ENCODE peak calls at places on chromosomes 16 and 17, in four cellular contexts. One of them, this sample, is unnamed.

GRCh38 chr17:253091-253846 is 71.8 kb upstream of the DOC2B start:
- DNase-seq in tibial nerve: no peak
- DNase-seq in IMR-90: no peak
- DNase-seq in A673: no peak
- DNase-seq in this sample: no peak

GRCh38 chr17:1112875-1113274 is 66.9 kb downstream of the ABR start:
- DNase-seq in A673: peak; percentile 48
- DNase-seq in tibial nerve: no peak
- DNase-seq in IMR-90: no peak
- DNase-seq in this sample: no peak

GRCh38 chr17:69870091-69870530 is 204.9 kb upstream of the KCNJ16 start:
- DNase-seq in tibial nerve: no peak
- DNase-seq in A673: no peak
- DNase-seq in IMR-90: peak; percentile 91
- DNase-seq in this sample: peak; percentile 90

GRCh38 chr17:45131294-45131615 is 1.1 kb downstream of the PLCD3 start:
- DNase-seq in tibial nerve: no peak
- DNase-seq in IMR-90: no peak
- DNase-seq in A673: no peak
- DNase-seq in this sample: peak; percentile 57

GRCh38 chr17:57649731-57650484 is 95.2 kb downstream of the CCDC182 start:
- DNase-seq in tibial nerve: no peak
- DNase-seq in IMR-90: peak; percentile 66
- DNase-seq in A673: no peak
- DNase-seq in this sample: peak; percentile 10

GRCh38 chr16:65876624-65877023 is 489.9 kb upstream of the CDH5 start:
- DNase-seq in A673: no peak
- DNase-seq in tibial nerve: no peak
- DNase-seq in IMR-90: peak; percentile 4
- DNase-seq in this sample: no peak

GRCh38 chr17:79793924-79794304 is 3.0 kb downstream of the CBX8 start:
- DNase-seq in tibial nerve: no peak
- DNase-seq in IMR-90: no peak
- DNase-seq in A673: peak; percentile 80
- DNase-seq in this sample: no peak

GRCh38 chr17:60392845-60393702 is 1.1 kb upstream of the USP32 start:
- DNase-seq in IMR-90: peak; percentile 60
- DNase-seq in tibial nerve: no peak
- DNase-seq in A673: peak; percentile 66
- DNase-seq in this sample: peak; percentile 47

GRCh38 chr17:32486701-32487459 is at the start of gene CDK5R1:
- DNase-seq in tibial nerve: no peak
- DNase-seq in A673: peak; percentile 67
- DNase-seq in IMR-90: peak; percentile 35
- DNase-seq in this sample: no peak

GRCh38 chr17:79065105-79065670 is 9.4 kb upstream of the ENGASE start:
- DNase-seq in tibial nerve: no peak
- DNase-seq in A673: peak; percentile 63
- DNase-seq in IMR-90: peak; percentile 32
- DNase-seq in this sample: peak; percentile 27

DNA sequence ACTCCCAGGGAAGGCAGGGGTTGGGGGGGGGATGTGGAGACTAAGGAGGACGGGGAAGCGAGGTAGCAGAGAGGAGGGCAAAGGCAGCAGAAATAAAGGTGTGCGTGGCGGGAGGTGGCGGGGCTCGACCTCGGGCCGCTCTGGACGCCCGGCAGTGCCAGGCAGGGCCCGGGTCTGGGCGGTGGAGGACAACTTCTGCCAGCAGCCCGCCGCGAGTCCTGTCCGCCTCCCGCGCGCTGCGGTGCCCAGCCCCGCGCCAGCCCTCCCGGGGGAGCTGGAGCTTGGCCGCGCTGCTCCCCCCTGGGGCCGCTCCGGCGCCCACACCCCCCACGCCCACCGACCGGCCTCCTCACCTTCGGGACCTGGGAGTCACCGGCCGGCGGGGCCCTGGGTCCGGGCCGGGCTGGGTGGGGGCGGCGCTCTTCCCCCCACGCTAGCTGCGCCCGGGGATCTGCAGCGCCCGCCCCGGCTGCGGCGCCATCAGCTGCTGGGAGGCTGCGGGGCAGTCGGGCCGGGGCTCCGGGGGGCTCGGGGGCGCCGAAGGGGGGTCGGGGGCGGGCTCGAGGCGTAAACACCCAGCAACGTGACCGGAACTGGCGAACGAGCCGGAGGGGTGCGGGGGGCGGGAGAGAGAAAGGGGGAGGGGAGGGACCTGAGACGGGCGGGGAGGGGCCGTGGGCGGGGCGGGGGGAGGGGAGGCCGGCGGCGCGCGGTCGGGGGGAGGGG is at the start of gene CCDC92B:
- DNase-seq in IMR-90: no peak
- DNase-seq in A673: no peak
- DNase-seq in tibial nerve: no peak
- DNase-seq in this sample: no peak
- H3K4me3 ChIP-seq in IMR-90: no peak within 1 kb of the TSS
- H3K4me3 ChIP-seq in A673: peak within 1 kb of the TSS; percentile 15
- H3K4me3 ChIP-seq in tibial nerve: no peak within 1 kb of the TSS
- H3K4me3 ChIP-seq in this sample: no peak within 1 kb of the TSS

GRCh38 chr17:8577868-8578267 is 52.7 kb downstream of the MYH10 start:
- DNase-seq in tibial nerve: no peak
- DNase-seq in IMR-90: no peak
- DNase-seq in A673: no peak
- DNase-seq in this sample: no peak

GRCh38 chr17:8585911-8586310 is 44.6 kb downstream of the MYH10 start:
- DNase-seq in A673: no peak
- DNase-seq in IMR-90: no peak
- DNase-seq in tibial nerve: no peak
- DNase-seq in this sample: no peak

GRCh38 chr17:8583954-8584353 is 46.6 kb downstream of the MYH10 start:
- DNase-seq in IMR-90: no peak
- DNase-seq in A673: no peak
- DNase-seq in tibial nerve: no peak
- DNase-seq in this sample: no peak

GRCh38 chr17:8576895-8577294 is 53.6 kb downstream of the MYH10 start:
- DNase-seq in IMR-90: no peak
- DNase-seq in A673: no peak
- DNase-seq in tibial nerve: no peak
- DNase-seq in this sample: no peak

DNA sequence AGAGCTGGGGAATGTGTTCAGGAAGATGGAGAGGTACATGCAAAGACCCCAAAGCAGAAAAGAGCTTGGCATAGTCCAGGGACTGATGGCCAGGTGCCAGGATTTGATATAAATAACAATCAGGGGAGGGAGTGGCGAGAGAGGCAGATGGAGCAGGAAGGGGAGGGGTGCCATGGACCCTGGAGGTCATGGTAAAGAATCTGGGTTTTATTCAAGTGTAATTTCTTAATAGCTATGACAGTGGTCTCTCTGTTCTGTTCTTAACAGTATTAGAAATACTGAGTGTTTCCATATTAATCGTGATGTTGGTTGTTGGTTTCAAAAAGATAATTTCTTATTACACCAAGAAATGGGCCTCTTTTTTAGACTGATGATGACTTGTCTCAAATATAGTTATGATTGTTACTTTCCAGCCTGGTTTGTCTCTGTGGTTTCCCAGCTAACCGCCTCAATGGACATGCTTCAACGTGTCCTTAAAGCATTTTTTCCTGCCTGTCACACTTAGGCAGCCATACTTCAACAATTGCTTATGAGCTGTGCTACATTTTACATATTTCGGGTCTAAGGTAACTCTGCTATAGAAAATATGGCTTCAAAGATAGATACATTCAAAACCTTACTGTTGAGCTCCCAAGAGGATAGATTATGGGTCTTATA is 49.4 kb downstream of the MYH10 start:
- DNase-seq in IMR-90: no peak
- DNase-seq in A673: no peak
- DNase-seq in tibial nerve: no peak
- DNase-seq in this sample: peak; percentile 96
- H3K36me3 ChIP-seq in IMR-90: peaks cover 9% of the 10 kb centered on the region
- H3K36me3 ChIP-seq in A673: peaks cover 4% of the 10 kb centered on the region
- H3K36me3 ChIP-seq in tibial nerve: no peaks in the 10 kb centered on the region
- H3K36me3 ChIP-seq in this sample: peaks cover 4% of the 10 kb centered on the region

DNA sequence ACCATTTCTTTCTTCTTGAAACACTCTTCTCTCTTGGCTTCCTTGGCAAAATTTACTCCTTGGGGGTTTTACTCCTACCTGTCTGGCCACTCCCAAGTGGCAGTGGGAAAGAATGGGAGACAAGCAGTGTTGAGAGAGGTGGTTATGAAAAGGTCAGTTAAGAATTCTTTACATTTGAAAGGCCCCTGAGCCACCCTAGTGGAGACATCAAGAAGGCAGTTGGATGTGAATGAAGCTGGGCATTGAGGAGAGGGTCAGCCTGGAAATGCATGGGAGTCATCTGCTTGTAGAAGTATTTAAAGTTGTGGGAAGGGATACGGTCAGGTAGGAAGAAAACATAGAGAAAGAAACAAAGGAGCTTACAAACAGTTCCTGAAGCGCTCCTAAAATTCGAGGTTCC is 42.3 kb upstream of the CCNF start:
- DNase-seq in IMR-90: no peak
- DNase-seq in tibial nerve: no peak
- DNase-seq in A673: no peak
- DNase-seq in this sample: no peak
- TF ChIP-seq CTCF in IMR-90: peak; percentile 21
- TF ChIP-seq CTCF in tibial nerve: no peak
- TF ChIP-seq CTCF in A673: no peak
- TF ChIP-seq CTCF in this sample: no peak

GRCh38 chr16:56658476-56658875 is 717 bp downstream of the MT1F start:
- DNase-seq in IMR-90: no peak
- DNase-seq in tibial nerve: no peak
- DNase-seq in A673: no peak
- DNase-seq in this sample: no peak

GRCh38 chr16:56664506-56664905 is 3.4 kb downstream of the MT1G start:
- DNase-seq in IMR-90: no peak
- DNase-seq in A673: no peak
- DNase-seq in tibial nerve: no peak
- DNase-seq in this sample: no peak

GRCh38 chr16:56667581-56668571 is at the start of gene MT1G:
- DNase-seq in tibial nerve: no peak
- DNase-seq in A673: peak; percentile 63
- DNase-seq in IMR-90: no peak
- DNase-seq in this sample: no peak

GRCh38 chr16:56657555-56658430 is at the start of gene MT1F:
- DNase-seq in A673: peak; percentile 78
- DNase-seq in tibial nerve: peak; percentile 49
- DNase-seq in IMR-90: peak; percentile 28
- DNase-seq in this sample: peak; percentile 82

GRCh38 chr16:56662357-56663354 is 4.9 kb downstream of the MT1F start:
- DNase-seq in A673: no peak
- DNase-seq in tibial nerve: no peak
- DNase-seq in IMR-90: no peak
- DNase-seq in this sample: no peak
- H3K4me3 ChIP-seq in A673: peak overlapping the region; percentile 15
- H3K4me3 ChIP-seq in tibial nerve: no peak overlapping the region
- H3K4me3 ChIP-seq in IMR-90: no peak overlapping the region
- H3K4me3 ChIP-seq in this sample: no peak overlapping the region

GRCh38 chr17:48441231-48441711 is 11.3 kb upstream of the SKAP1 start:
- DNase-seq in IMR-90: no peak
- DNase-seq in tibial nerve: no peak
- DNase-seq in A673: peak; percentile 96
- DNase-seq in this sample: no peak

GRCh38 chr17:48440660-48441059 is 10.6 kb upstream of the SKAP1 start:
- DNase-seq in IMR-90: no peak
- DNase-seq in A673: peak; percentile 83
- DNase-seq in tibial nerve: no peak
- DNase-seq in this sample: no peak

GRCh38 chr17:48439473-48439872 is 9.5 kb upstream of the SKAP1 start:
- DNase-seq in IMR-90: no peak
- DNase-seq in tibial nerve: no peak
- DNase-seq in A673: no peak
- DNase-seq in this sample: no peak

GRCh38 chr17:48439072-48439471 is 9.1 kb upstream of the SKAP1 start:
- DNase-seq in A673: peak; percentile 21
- DNase-seq in IMR-90: no peak
- DNase-seq in tibial nerve: no peak
- DNase-seq in this sample: no peak

DNA sequence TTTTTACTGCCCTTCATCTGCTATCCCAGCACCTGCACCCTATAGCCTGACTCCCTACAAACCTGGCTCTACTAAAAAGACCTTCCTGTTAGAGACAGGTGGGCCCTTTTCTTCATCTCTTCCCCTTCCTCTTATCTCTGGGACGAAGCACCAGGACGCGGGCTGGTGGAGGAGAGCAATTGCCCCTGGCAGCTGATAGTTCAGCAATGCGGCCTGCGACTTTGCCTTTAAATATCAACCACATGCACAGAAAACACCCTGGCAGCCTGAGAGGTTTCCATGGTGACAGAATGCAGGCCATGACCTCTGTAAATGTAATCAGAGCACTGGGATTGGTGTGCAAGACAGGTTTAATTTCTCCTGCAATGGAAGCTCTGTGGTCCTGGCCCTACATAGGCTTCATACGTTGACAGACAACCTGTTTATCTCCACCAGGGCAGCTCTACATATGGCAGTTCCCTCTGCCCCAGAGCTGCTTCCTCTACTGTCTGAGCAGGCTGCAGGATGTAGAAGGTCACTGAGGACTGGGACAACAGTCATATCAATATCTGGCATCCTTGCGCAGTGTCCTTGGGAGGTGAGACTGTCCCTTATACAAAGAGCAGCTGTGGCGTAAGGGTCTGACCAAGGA is 10.0 kb upstream of the SKAP1 start:
- DNase-seq in A673: no peak
- DNase-seq in tibial nerve: no peak
- DNase-seq in IMR-90: no peak
- DNase-seq in this sample: no peak
- H3K36me3 ChIP-seq in A673: no peaks in the 10 kb centered on the region
- H3K36me3 ChIP-seq in tibial nerve: no peaks in the 10 kb centered on the region
- H3K36me3 ChIP-seq in IMR-90: no peaks in the 10 kb centered on the region
- H3K36me3 ChIP-seq in this sample: no peaks in the 10 kb centered on the region